ENCODE peak calls at places on chromosomes 3 and 15, in five cellular contexts. S, V, M, K and F are unnamed samples.
A peak's percentile ranks its signal among the peaks of the same experiment; 100 is the strongest.

GRCh38 chr15:45332694-45333093 is 45.6 kb downstream of the GATM start:
- DNase-seq in S (no peak), V (no peak), M (no peak), K (no peak), F (no peak)

GRCh38 chr15:28191832-28192231 is 92.7 kb upstream of the OCA2 start:
- DNase-seq in S (no peak), V (no peak), M (peak; percentile 77), K (peak; percentile 77), F (peak; percentile 44)

GRCh38 chr3:20104167-20104661 is 64.0 kb downstream of the KAT2B start:
- DNase-seq in S (no peak), V (no peak), M (no peak), K (no peak), F (no peak)

GRCh38 chr3:55720614-55721013 is 233.5 kb upstream of the WNT5A start:
- DNase-seq in S (no peak), V (peak; percentile 72), M (no peak), K (peak; percentile 80), F (peak; percentile 37)

GRCh38 chr15:83653639-83654378 is at the start of gene ADAMTSL3:
- DNase-seq in S (no peak), V (no peak), M (peak; percentile 71), K (no peak), F (no peak)

GRCh38 chr3:178206554-178206953 is 329.7 kb upstream of the KCNMB2 start:
- DNase-seq in S (no peak), V (no peak), M (no peak), K (no peak), F (no peak)

GRCh38 chr3:71006810-71007785 is 576.4 kb downstream of the FOXP1 start:
- DNase-seq in S (no peak), V (peak; percentile 74), M (no peak), K (no peak), F (no peak)

GRCh38 chr3:139110072-139110830 is 65.6 kb upstream of the PRR23C start:
- DNase-seq in S (no peak), V (no peak), M (no peak), K (no peak), F (no peak)

GRCh38 chr3:149958171-149958796 is 12.4 kb downstream of the PFN2 start:
- DNase-seq in S (no peak), V (no peak), M (no peak), K (no peak), F (no peak)

GRCh38 chr3:170716172-170716800 is 130.4 kb upstream of the SLC7A14 start:
- DNase-seq in S (no peak), V (no peak), M (no peak), K (no peak), F (no peak)

GRCh38 chr3:132543016-132543739 is 53.9 kb upstream of the ACKR4 start:
- DNase-seq in S (no peak), V (no peak), M (no peak), K (peak; percentile 97), F (peak; percentile 89)

GRCh38 chr3:128320551-128321340 is 145.9 kb downstream of the DNAJB8 start:
- DNase-seq in S (no peak), V (no peak), M (peak; percentile 31), K (no peak), F (no peak)

GRCh38 chr15:47587938-47588817 is 129.1 kb upstream of the SEMA6D start:
- DNase-seq in S (no peak), V (no peak), M (no peak), K (no peak), F (no peak)

GRCh38 chr3:4356642-4357041 is 53.5 kb downstream of the SETMAR start:
- DNase-seq in S (no peak), V (no peak), M (no peak), K (no peak), F (no peak)

GRCh38 chr3:128493221-128494151 is 485 bp upstream of the GATA2 start:
- DNase-seq in S (no peak), V (no peak), M (no peak), K (no peak), F (no peak)

GRCh38 chr15:85073556-85074194 is 92.0 kb downstream of the PDE8A start:
- DNase-seq in S (no peak), V (no peak), M (no peak), K (peak; percentile 42), F (no peak)

GRCh38 chr15:66841953-66842681 is 140.1 kb downstream of the SMAD6 start:
- DNase-seq in S (peak; percentile 79), V (no peak), M (no peak), K (peak; percentile 89), F (peak; percentile 72)

GRCh38 chr3:184029456-184029950 is 2.0 kb upstream of the HTR3D start:
- DNase-seq in S (no peak), V (no peak), M (no peak), K (no peak), F (no peak)

GRCh38 chr15:47218295-47218694 is 499.0 kb upstream of the SEMA6D start:
- DNase-seq in S (no peak), V (no peak), M (no peak), K (no peak), F (no peak)

GRCh38 chr3:50250514-50250913 is 14.5 kb downstream of the GNAI2 start:
- DNase-seq in S (no peak), V (no peak), M (no peak), K (no peak), F (no peak)

GRCh38 chr15:67915374-67916050 is 75.7 kb upstream of the RNU6-1 start:
- DNase-seq in S (peak; percentile 43), V (no peak), M (no peak), K (no peak), F (no peak)

GRCh38 chr15:78993931-78994530 is 49.2 kb upstream of the CTSH start:
- DNase-seq in S (no peak), V (no peak), M (no peak), K (no peak), F (no peak)

GRCh38 chr3:31704651-31705179 is 172.0 kb downstream of the STT3B start:
- DNase-seq in S (no peak), V (no peak), M (peak; percentile 59), K (peak; percentile 92), F (peak; percentile 79)

GRCh38 chr15:101454365-101454764 is 35.1 kb downstream of the PCSK6 start:
- DNase-seq in S (no peak), V (no peak), M (no peak), K (no peak), F (no peak)

GRCh38 chr3:167346171-167346570 is 33.9 kb downstream of the ZBBX start:
- DNase-seq in S (no peak), V (no peak), M (no peak), K (no peak), F (no peak)

GRCh38 chr3:42823351-42823750 is 14.1 kb downstream of the ACKR2 start:
- DNase-seq in S (no peak), V (no peak), M (no peak), K (peak; percentile 11), F (no peak)

DNA sequence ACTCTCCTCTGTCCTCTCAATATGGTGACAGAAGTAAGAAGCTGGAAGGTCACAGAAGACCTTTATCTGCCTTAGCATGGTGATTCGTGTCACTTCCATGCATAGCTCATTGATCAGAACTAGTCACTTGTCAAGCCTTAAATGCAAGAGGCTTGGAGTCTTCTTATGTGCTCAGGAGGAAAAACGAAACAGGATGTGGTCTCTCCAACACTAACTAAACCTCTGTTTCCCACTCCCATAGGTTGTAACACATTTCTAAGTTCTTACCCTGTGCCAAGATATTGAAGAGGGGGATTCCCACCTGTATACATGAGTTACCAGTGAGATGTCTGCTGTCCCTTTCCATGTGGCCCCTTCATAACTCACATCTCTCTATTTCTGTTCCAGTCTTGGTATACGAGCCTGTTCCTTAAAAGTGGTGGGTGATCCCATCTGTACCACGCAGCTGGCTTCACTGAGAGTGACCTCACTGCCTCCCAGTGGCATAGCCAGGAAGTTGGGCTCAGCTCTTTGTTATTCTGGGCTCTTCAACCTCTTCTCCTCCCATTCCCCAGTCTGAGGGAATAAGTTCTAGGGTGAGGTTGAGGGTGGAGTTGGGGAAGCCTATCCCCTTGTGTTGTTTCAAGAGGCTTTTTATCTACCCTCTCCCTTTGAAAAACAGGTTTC is 203.2 kb upstream of the PPP2R3A start:
- DNase-seq in S (no peak), V (no peak), M (no peak), K (no peak), F (no peak)
- TF ChIP-seq CTCF in S (no peak), V (peak; percentile 18), M (no peak), K (no peak), F (no peak)

GRCh38 chr3:45799586-45799985 is 3.2 kb upstream of the SLC6A20 start:
- DNase-seq in S (no peak), V (no peak), M (no peak), K (no peak), F (no peak)

GRCh38 chr3:45795882-45796765 is at the start of gene SLC6A20:
- DNase-seq in S (no peak), V (no peak), M (no peak), K (no peak), F (no peak)

GRCh38 chr3:45795509-45795881 is 841 bp downstream of the SLC6A20 start:
- DNase-seq in S (no peak), V (no peak), M (no peak), K (peak; percentile 4), F (no peak)

GRCh38 chr3:45798034-45798433 is 1.7 kb upstream of the SLC6A20 start:
- DNase-seq in S (no peak), V (no peak), M (no peak), K (no peak), F (no peak)

DNA sequence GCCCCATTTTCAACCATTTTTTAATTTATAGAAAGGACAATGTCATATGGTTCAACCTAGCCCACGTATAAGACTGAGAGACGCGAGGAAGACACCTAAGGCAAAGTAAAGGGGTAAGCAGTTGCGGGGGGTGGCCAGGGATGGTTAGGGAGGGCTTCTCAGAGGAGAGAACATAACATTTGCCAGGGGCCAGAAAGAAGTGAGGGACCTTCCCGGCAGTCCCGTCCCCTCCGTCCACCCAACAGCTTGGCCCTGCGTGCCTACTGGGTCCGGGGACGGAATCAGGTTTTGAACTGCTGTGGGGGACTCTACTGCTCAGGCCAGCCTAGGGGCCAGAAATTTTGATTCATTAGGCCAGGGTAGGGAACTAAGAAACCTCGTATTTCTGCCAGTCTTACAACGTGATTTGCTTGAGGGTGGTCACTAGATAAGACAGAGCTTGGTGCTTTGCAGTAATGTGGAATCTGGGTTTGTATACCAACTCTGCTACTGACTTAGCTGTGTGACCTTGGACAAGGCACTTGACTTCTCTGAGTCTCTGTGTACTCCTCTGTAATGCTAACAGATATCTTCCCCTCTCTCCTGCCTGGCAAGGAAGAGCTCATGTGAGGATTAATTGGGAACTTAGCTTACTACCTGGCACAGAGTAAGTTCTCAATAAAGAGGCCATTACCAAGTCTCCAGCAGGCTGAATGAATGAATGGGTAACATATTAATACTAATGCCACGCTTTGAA is 734 bp upstream of the SLC6A20 start:
- DNase-seq in S (no peak), V (no peak), M (no peak), K (no peak), F (no peak)
- H3K4me3 ChIP-seq in S (peak overlapping the region; percentile 50), V (no peak overlapping the region), M (peak overlapping the region; percentile 68), K (no peak overlapping the region), F (no peak overlapping the region)

GRCh38 chr3:197331131-197331530 is 32.7 kb upstream of the DLG1 start:
- DNase-seq in S (no peak), V (no peak), M (no peak), K (no peak), F (no peak)
- TF ChIP-seq CTCF in S (no peak), V (peak; percentile 19), M (no peak), K (no peak), F (peak; percentile 38)

DNA sequence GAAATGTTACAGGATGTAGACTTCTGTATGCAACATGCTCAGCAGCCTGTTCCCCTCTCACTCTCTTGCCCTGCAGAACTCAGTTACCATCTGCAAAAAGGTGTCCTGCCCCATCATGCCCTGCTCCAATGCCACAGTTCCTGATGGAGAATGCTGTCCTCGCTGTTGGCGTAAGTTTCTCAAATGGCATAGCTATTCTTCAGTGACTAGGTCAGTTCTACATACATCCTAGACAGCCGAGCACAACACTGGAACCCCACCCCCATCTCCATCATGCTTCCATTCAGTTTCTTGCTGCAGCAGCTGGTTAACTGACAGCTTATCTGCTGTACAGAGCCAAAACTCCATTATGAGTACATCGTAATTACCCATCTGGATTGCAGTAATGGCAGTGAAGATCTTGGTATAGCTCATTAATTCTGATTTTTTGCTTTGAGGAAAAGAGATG is 4.5 kb downstream of the THBS1 start:
- DNase-seq in S (no peak), V (no peak), M (no peak), K (peak; percentile 46), F (peak; percentile 88)
- H3K4me3 ChIP-seq in S (peak overlapping the region; percentile 24), V (no peak overlapping the region), M (no peak overlapping the region), K (peak overlapping the region; percentile 24), F (peak overlapping the region; percentile 68)